ENCODE peak calls at places on chromosomes 12 and 14, in six cellular contexts. V is HepG2; S is mucosa of descending colon; W is CD4-positive, alpha-beta T cell; A is mesenchymal stem cell; B is hepatocyte. L is an unnamed sample.

GRCh38 chr12:9759680-9760592 is 765 bp downstream of the CD69 start:
- DNase-seq in V (no peak), S (no peak), W (no peak), A (no peak), B (no peak), L (no peak)

GRCh38 chr12:128810182-128811127 is 13.3 kb downstream of the SLC15A4 start:
- DNase-seq in V (no peak), S (no peak), W (no peak), A (peak; percentile 33), B (no peak), L (no peak)

GRCh38 chr12:113002676-113003075 is 24.4 kb downstream of the OAS2 start:
- DNase-seq in V (no peak), S (no peak), W (no peak), A (no peak), B (no peak), L (no peak)

GRCh38 chr12:109741286-109741969 is 27.8 kb downstream of the FAM222A start:
- DNase-seq in V (no peak), S (peak; percentile 13), W (no peak), A (no peak), B (no peak), L (peak; percentile 4)

GRCh38 chr12:47033081-47033480 is 46.3 kb upstream of the PCED1B start:
- DNase-seq in V (no peak), S (no peak), W (no peak), A (no peak), B (peak; percentile 37), L (no peak)

GRCh38 chr12:47147749-47148148 is 68.0 kb upstream of the AMIGO2 start:
- DNase-seq in V (no peak), S (no peak), W (no peak), A (no peak), B (no peak), L (no peak)

GRCh38 chr12:4812621-4813327 is 92.6 kb downstream of the GALNT8 start:
- DNase-seq in V (no peak), S (no peak), W (no peak), A (no peak), B (no peak), L (no peak)

GRCh38 chr14:74964787-74965769 is 9.7 kb upstream of the PGF start:
- DNase-seq in V (no peak), S (no peak), W (no peak), A (peak; percentile 43), B (no peak), L (no peak)

GRCh38 chr12:88448337-88448944 is 131.8 kb downstream of the KITLG start:
- DNase-seq in V (no peak), S (no peak), W (no peak), A (no peak), B (no peak), L (no peak)

GRCh38 chr14:104776961-104777807 is 18.4 kb downstream of the AKT1 start:
- DNase-seq in V (no peak), S (no peak), W (no peak), A (no peak), B (no peak), L (no peak)

GRCh38 chr12:11805043-11805442 is 155.6 kb downstream of the ETV6 start:
- DNase-seq in V (no peak), S (no peak), W (no peak), A (no peak), B (no peak), L (no peak)

GRCh38 chr12:107468182-107468581 is 217.4 kb upstream of the PWP1 start:
- DNase-seq in V (no peak), S (no peak), W (no peak), A (no peak), B (no peak), L (no peak)

GRCh38 chr12:113240395-113240794 is 19.1 kb downstream of the TPCN1 start:
- DNase-seq in V (no peak), S (no peak), W (no peak), A (no peak), B (no peak), L (no peak)

GRCh38 chr14:64461221-64461620 is 4.1 kb upstream of the AKAP5 start:
- DNase-seq in V (no peak), S (no peak), W (no peak), A (no peak), B (no peak), L (no peak)

GRCh38 chr12:48084841-48085460 is 20.9 kb downstream of the SENP1 start:
- DNase-seq in V (no peak), S (no peak), W (no peak), A (no peak), B (no peak), L (no peak)

GRCh38 chr12:78208106-78208505 is 377.4 kb downstream of the NAV3 start:
- DNase-seq in V (no peak), S (no peak), W (no peak), A (no peak), B (no peak), L (no peak)

GRCh38 chr14:45664668-45665356 is 411.8 kb upstream of the MIS18BP1 start:
- DNase-seq in V (no peak), S (no peak), W (no peak), A (no peak), B (no peak), L (no peak)

GRCh38 chr12:130574402-130574801 is 141.7 kb downstream of the RIMBP2 start:
- DNase-seq in V (no peak), S (no peak), W (no peak), A (no peak), B (no peak), L (no peak)

GRCh38 chr12:79596719-79597350 is 93.9 kb downstream of the PAWR start:
- DNase-seq in V (no peak), S (no peak), W (no peak), A (no peak), B (no peak), L (no peak)

GRCh38 chr14:24298892-24299254 is 707 bp downstream of the DHRS1 start:
- DNase-seq in V (peak; percentile 82), S (peak; percentile 45), W (no peak), A (peak; percentile 82), B (peak; percentile 58), L (no peak)

GRCh38 chr12:99435095-99435791 is 212.3 kb upstream of the GARIN6 start:
- DNase-seq in V (no peak), S (no peak), W (no peak), A (no peak), B (no peak), L (no peak)

GRCh38 chr14:73753043-73753886 is 39.1 kb upstream of the PNMA1 start:
- DNase-seq in V (peak; percentile 84), S (peak; percentile 88), W (peak; percentile 40), A (peak; percentile 66), B (peak; percentile 77), L (peak; percentile 11)

GRCh38 chr12:27975222-27976136 is 2.9 kb upstream of the PTHLH start:
- DNase-seq in V (no peak), S (no peak), W (no peak), A (peak; percentile 72), B (peak; percentile 70), L (no peak)

GRCh38 chr14:101252443-101253214 is 308.7 kb upstream of the DIO3 start:
- DNase-seq in V (no peak), S (no peak), W (no peak), A (no peak), B (no peak), L (no peak)

GRCh38 chr14:34665785-34666425 is 36.0 kb upstream of the SNX6 start:
- DNase-seq in V (no peak), S (no peak), W (no peak), A (peak; percentile 81), B (peak; percentile 43), L (peak; percentile 5)

GRCh38 chr14:96592591-96593388 is 90.6 kb downstream of the PAPOLA start:
- DNase-seq in V (peak; percentile 10), S (peak; percentile 67), W (peak; percentile 30), A (no peak), B (no peak), L (peak; percentile 59)

GRCh38 chr12:53053223-53054111 is 3.6 kb downstream of the TNS2 start:
- DNase-seq in V (peak; percentile 77), S (peak; percentile 90), W (peak; percentile 57), A (peak; percentile 51), B (peak; percentile 86), L (peak; percentile 42)

GRCh38 chr12:133135747-133136146 is 5.3 kb downstream of the ZNF10 start:
- DNase-seq in V (no peak), S (no peak), W (no peak), A (no peak), B (no peak), L (no peak)
- H3K9me3 ChIP-seq in V (peaks cover 76% of the 10 kb centered on the region), S (peaks cover 88% of the 10 kb centered on the region), W (peaks cover 91% of the 10 kb centered on the region), A (peaks cover 79% of the 10 kb centered on the region), B (peaks cover 26% of the 10 kb centered on the region), L (peaks cover 49% of the 10 kb centered on the region)

GRCh38 chr12:133192847-133193246 is 11.6 kb downstream of the ZNF268 start:
- DNase-seq in V (no peak), S (no peak), W (no peak), A (no peak), B (no peak), L (no peak)
- H3K9me3 ChIP-seq in V (peaks cover 86% of the 10 kb centered on the region), S (peaks cover 92% of the 10 kb centered on the region), W (peaks cover 85% of the 10 kb centered on the region), A (peaks cover 86% of the 10 kb centered on the region), B (peaks cover 71% of the 10 kb centered on the region), L (peaks cover 52% of the 10 kb centered on the region)

GRCh38 chr12:38053655-38054464 is 262.7 kb upstream of the ALG10B start:
- DNase-seq in V (peak; percentile 70), S (peak; percentile 58), W (no peak), A (no peak), B (no peak), L (no peak)
- H3K9me3 ChIP-seq in V (no peaks in the 10 kb centered on the region), S (peaks cover 48% of the 10 kb centered on the region), W (peaks cover 3% of the 10 kb centered on the region), A (peaks cover 16% of the 10 kb centered on the region), B (peaks cover 3% of the 10 kb centered on the region), L (no peaks in the 10 kb centered on the region)

DNA sequence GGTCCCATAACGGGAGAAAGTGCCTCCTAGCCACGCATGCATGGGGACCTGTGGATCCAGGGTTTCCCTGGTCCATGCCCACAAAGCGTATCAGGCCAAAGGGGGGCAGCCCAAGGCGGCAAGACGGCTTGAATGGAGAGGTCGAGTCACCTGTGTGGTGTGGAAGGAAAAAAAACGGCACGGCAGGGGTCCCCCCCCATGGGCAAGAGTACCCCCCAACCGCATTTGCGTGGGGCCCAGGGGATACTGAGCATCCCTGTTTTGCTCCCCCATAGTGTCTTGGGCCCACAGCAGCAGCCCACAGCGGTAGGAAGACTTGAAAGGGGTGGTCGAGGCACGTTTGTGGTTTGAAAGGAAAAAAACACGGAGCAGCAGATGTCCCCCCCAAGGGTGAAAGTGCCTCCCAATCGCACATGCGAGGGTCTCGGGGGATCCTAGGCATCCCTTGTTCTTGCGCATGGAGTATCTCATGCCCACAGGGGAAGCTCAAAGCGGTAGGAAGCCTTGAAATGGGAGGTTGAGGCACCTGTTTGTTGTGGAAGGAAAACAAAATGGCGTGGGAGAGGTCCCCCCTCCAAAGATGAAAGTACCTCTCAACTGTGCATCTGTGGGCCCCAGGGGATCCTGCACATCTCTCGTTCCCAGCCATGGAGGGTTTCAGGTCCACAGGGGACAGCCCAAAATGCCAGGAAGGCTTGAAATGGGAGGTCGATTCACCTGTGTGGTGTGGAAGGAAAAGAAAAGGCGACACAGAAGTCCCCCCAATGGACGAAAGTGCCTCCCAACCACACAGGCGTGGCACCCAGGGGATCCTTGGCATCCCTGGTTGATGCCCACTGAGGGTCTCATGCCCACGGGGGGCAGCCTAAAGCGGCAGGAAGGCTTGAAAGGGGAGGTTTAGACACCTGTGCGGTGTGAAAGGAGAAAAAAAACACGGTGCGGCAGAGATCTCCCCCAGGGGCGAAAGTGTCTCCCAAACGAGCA is 577.5 kb downstream of the ALG10 start:
- DNase-seq in V (no peak), S (peak; percentile 2), W (no peak), A (no peak), B (no peak), L (no peak)
- H3K9me3 ChIP-seq in V (peaks cover 100% of the 10 kb centered on the region), S (peaks cover 100% of the 10 kb centered on the region), W (peaks cover 83% of the 10 kb centered on the region), A (peaks cover 24% of the 10 kb centered on the region), B (no peaks in the 10 kb centered on the region), L (peaks cover 5% of the 10 kb centered on the region)

L was measured in T-helper 17 cell.